ENCODE peak calls at places on chromosome 6, in eight cellular contexts. S is heart left ventricle, V is T-helper 1 cell, N is GM04504, L is A549, B is GM13976, X is neural crest cell, W is NCI-H1417. Q is an unnamed sample.

GRCh38 chr6:143694560-143694959 is 16.8 kb downstream of the PHACTR2 start:
- DNase-seq in W (no peak), V (no peak), L (no peak), S (no peak), B (no peak), X (no peak), N (no peak), Q (no peak)

GRCh38 chr6:159434410-159434809 is 258.6 kb downstream of the SOD2 start:
- DNase-seq in B (no peak), V (no peak), W (no peak), S (no peak), X (no peak), L (no peak), N (no peak), Q (no peak)

GRCh38 chr6:134724653-134725340 is 225.1 kb downstream of the ALDH8A1 start:
- DNase-seq in N (no peak), S (peak), L (no peak), X (no peak), B (no peak), W (no peak), V (no peak), Q (no peak)

GRCh38 chr6:33577106-33577535 is 3.0 kb downstream of the BAK1 start:
- DNase-seq in V (no peak), S (peak), L (no peak), B (no peak), W (no peak), X (no peak), N (no peak), Q (peak)

GRCh38 chr6:142542704-142543233 is 241.0 kb downstream of the ADGRG6 start:
- DNase-seq in S (peak), X (no peak), L (no peak), V (no peak), W (no peak), N (peak), B (no peak), Q (no peak)

GRCh38 chr6:15073344-15073789 is 172.5 kb upstream of the JARID2 start:
- DNase-seq in X (no peak), B (peak), S (no peak), N (no peak), L (no peak), W (no peak), V (no peak), Q (peak)

GRCh38 chr6:41741625-41742490 is 5.3 kb downstream of the PGC start:
- DNase-seq in B (no peak), V (no peak), X (no peak), S (no peak), W (no peak), N (no peak), L (no peak), Q (peak)

GRCh38 chr6:41705996-41706835 is 29.2 kb downstream of the TFEB start:
- DNase-seq in W (no peak), N (no peak), X (peak), V (no peak), S (peak), L (peak), B (peak), Q (peak)

GRCh38 chr6:151408858-151409257 is 17.5 kb upstream of the ZBTB2 start:
- DNase-seq in L (no peak), S (no peak), X (no peak), N (no peak), V (no peak), W (no peak), B (no peak), Q (no peak)

GRCh38 chr6:18022398-18023231 is 35.2 kb upstream of the KIF13A start:
- DNase-seq in X (peak), W (peak), S (no peak), B (no peak), N (no peak), L (peak), V (no peak), Q (no peak)

GRCh38 chr6:4371207-4371921 is 236.0 kb upstream of the ECI2 start:
- DNase-seq in B (no peak), S (peak), V (no peak), W (no peak), N (peak), L (no peak), X (no peak), Q (no peak)

GRCh38 chr6:37732688-37733087 is 35.0 kb upstream of the MDGA1 start:
- DNase-seq in B (no peak), N (no peak), W (no peak), X (no peak), S (no peak), V (no peak), L (no peak), Q (no peak)

GRCh38 chr6:32108094-32108627 is 977 bp downstream of the TNXB start:
- DNase-seq in L (no peak), W (no peak), B (no peak), S (peak), N (no peak), X (no peak), V (no peak), Q (no peak)

GRCh38 chr6:112909781-112910180 is 562.7 kb downstream of the RFPL4B start:
- DNase-seq in X (no peak), N (no peak), L (no peak), V (no peak), W (no peak), S (no peak), B (no peak), Q (no peak)

GRCh38 chr6:2576499-2576898 is 174.2 kb downstream of the MYLK4 start:
- DNase-seq in X (no peak), W (no peak), B (no peak), N (no peak), S (no peak), V (no peak), L (no peak), Q (no peak)

GRCh38 chr6:106167105-106167814 is 81.1 kb downstream of the PRDM1 start:
- DNase-seq in N (no peak), W (no peak), V (no peak), L (no peak), B (peak), S (no peak), X (no peak), Q (no peak)

GRCh38 chr6:12229332-12229731 is 60.8 kb upstream of the EDN1 start:
- DNase-seq in S (no peak), W (no peak), N (no peak), V (no peak), L (no peak), X (no peak), B (no peak), Q (no peak)

GRCh38 chr6:34385793-34386195 is 6.7 kb downstream of the NUDT3 start:
- DNase-seq in L (no peak), X (no peak), B (no peak), S (no peak), V (no peak), W (no peak), N (no peak), Q (no peak)

GRCh38 chr6:103327079-103327478 is 1532.6 kb downstream of the HACE1 start:
- DNase-seq in X (no peak), B (no peak), W (no peak), N (no peak), L (no peak), S (no peak), V (no peak), Q (no peak)

GRCh38 chr6:6085928-6086668 is 79.4 kb upstream of the NRN1 start:
- DNase-seq in N (no peak), X (no peak), V (no peak), W (no peak), B (no peak), L (no peak), S (no peak), Q (no peak)

GRCh38 chr6:113466526-113466925 is 390.6 kb upstream of the MARCKS start:
- DNase-seq in N (no peak), V (no peak), X (no peak), L (no peak), W (no peak), S (no peak), B (no peak), Q (no peak)

GRCh38 chr6:148440877-148441453 is 98.3 kb downstream of the SASH1 start:
- DNase-seq in N (peak), W (no peak), L (peak), V (no peak), B (no peak), X (no peak), S (peak), Q (peak)

GRCh38 chr6:41055149-41055548 is 2.1 kb downstream of the APOBEC2 start:
- DNase-seq in B (no peak), X (no peak), W (peak), N (no peak), L (no peak), S (peak), V (no peak), Q (no peak)

GRCh38 chr6:156948240-156948639 is 171.1 kb downstream of the ARID1B start:
- DNase-seq in W (no peak), L (no peak), B (no peak), N (no peak), S (no peak), X (no peak), V (no peak), Q (no peak)

GRCh38 chr6:28137458-28138020 is 4.1 kb upstream of the ZKSCAN8 start:
- DNase-seq in W (peak), X (no peak), B (peak), V (no peak), L (no peak), S (no peak), N (no peak), Q (no peak)

GRCh38 chr6:126056355-126057004 is 70.1 kb downstream of the TRMT11 start:
- DNase-seq in W (no peak), N (no peak), L (no peak), V (no peak), B (no peak), S (no peak), X (no peak), Q (no peak)

GRCh38 chr6:170257376-170257775 is 33.5 kb downstream of the DLL1 start:
- DNase-seq in S (no peak), W (no peak), V (no peak), X (no peak), B (no peak), N (no peak), L (no peak), Q (no peak)

GRCh38 chr6:81793811-81794210 is 41.3 kb upstream of the TENT5A start:
- DNase-seq in S (no peak), X (no peak), L (no peak), W (no peak), B (no peak), V (no peak), N (no peak), Q (no peak)

GRCh38 chr6:169229611-169230321 is 23.9 kb downstream of the THBS2 start:
- DNase-seq in X (no peak), W (no peak), S (no peak), V (no peak), B (no peak), N (no peak), L (no peak), Q (no peak)

GRCh38 chr6:150466196-150466595 is 97.4 kb downstream of the IYD start:
- DNase-seq in N (no peak), S (no peak), W (no peak), V (no peak), X (no peak), B (no peak), L (no peak), Q (no peak)

GRCh38 chr6:63899550-63899949 is 263.9 kb downstream of the PHF3 start:
- DNase-seq in W (no peak), B (no peak), X (no peak), S (no peak), N (no peak), L (no peak), V (no peak), Q (no peak)

GRCh38 chr6:18154507-18155272 is at the start of gene TPMT:
- DNase-seq in B (no peak), N (no peak), L (peak), S (peak), W (peak), V (no peak), X (peak), Q (peak)

GRCh38 chr6:91653954-91654843 is 1067.3 kb upstream of the MAP3K7 start:
- DNase-seq in S (no peak), X (no peak), B (no peak), L (no peak), W (peak), V (no peak), N (no peak), Q (no peak)

Q was measured in Calu3.